ENCODE peak calls at places on chromosome 3, in four cellular contexts. J, T, C and N are unnamed samples.

GRCh38 chr3:196600359-196600758 is 31.9 kb downstream of the FBXO45 start:
- DNase-seq in J (no peak), C (no peak), T (peak), N (no peak)

GRCh38 chr3:12513694-12514446 is 29.6 kb downstream of the TSEN2 start:
- DNase-seq in T (no peak), C (no peak), J (no peak), N (no peak)

GRCh38 chr3:134232976-134233375 is 17.7 kb downstream of the RYK start:
- DNase-seq in T (no peak), J (no peak), C (no peak), N (no peak)

GRCh38 chr3:37763338-37763737 is 98.3 kb upstream of the CTDSPL start:
- DNase-seq in J (no peak), C (no peak), T (no peak), N (no peak)

GRCh38 chr3:126937533-126938432 is 45.1 kb upstream of the PLXNA1 start:
- DNase-seq in J (no peak), C (no peak), T (no peak), N (no peak)

GRCh38 chr3:52432631-52433030 is 12.3 kb downstream of the SEMA3G start:
- DNase-seq in C (no peak), T (no peak), J (no peak), N (no peak)

GRCh38 chr3:90062018-90062417 is 954.6 kb downstream of the EPHA3 start:
- DNase-seq in J (no peak), C (peak), T (no peak), N (no peak)

GRCh38 chr3:115626711-115627110 is 3.4 kb downstream of the GAP43 start:
- DNase-seq in C (peak), J (no peak), T (no peak), N (no peak)

GRCh38 chr3:125206934-125207333 is 5.6 kb downstream of the SLC12A8 start:
- DNase-seq in T (no peak), J (no peak), C (no peak), N (no peak)